ENCODE peak calls at places on chromosomes 11 and 22, in five cellular contexts. One of them, this sample, is unnamed.

GRCh38 chr11:15327786-15328231 is 213.1 kb downstream of the INSC start:
- DNase-seq in neuronal stem cell: peak; percentile 81
- DNase-seq in PC-3: peak; percentile 3
- DNase-seq in GM23248: peak; percentile 35
- DNase-seq in H9: peak; percentile 87
- DNase-seq in this sample: peak; percentile 96

GRCh38 chr22:49767355-49768062 is 60.2 kb downstream of the BRD1 start:
- DNase-seq in neuronal stem cell: peak; percentile 39
- DNase-seq in PC-3: peak; percentile 59
- DNase-seq in H9: peak; percentile 72
- DNase-seq in GM23248: peak; percentile 63
- DNase-seq in this sample: peak; percentile 80

GRCh38 chr11:104803770-104804169 is 94.5 kb downstream of the CASP12 start:
- DNase-seq in H9: no peak
- DNase-seq in GM23248: no peak
- DNase-seq in neuronal stem cell: no peak
- DNase-seq in PC-3: no peak
- DNase-seq in this sample: no peak

GRCh38 chr11:19995131-19995530 is 165.1 kb downstream of the DBX1 start:
- DNase-seq in PC-3: peak; percentile 88
- DNase-seq in neuronal stem cell: no peak
- DNase-seq in GM23248: peak; percentile 89
- DNase-seq in H9: no peak
- DNase-seq in this sample: no peak

GRCh38 chr11:44319552-44320288 is 9.8 kb upstream of the ALX4 start:
- DNase-seq in neuronal stem cell: no peak
- DNase-seq in H9: peak; percentile 64
- DNase-seq in GM23248: peak; percentile 19
- DNase-seq in PC-3: no peak
- DNase-seq in this sample: peak; percentile 77

GRCh38 chr22:38707346-38707745 is 1.6 kb downstream of the GTPBP1 start:
- DNase-seq in GM23248: peak; percentile 75
- DNase-seq in PC-3: peak; percentile 82
- DNase-seq in neuronal stem cell: no peak
- DNase-seq in H9: no peak
- DNase-seq in this sample: no peak

GRCh38 chr22:34800265-34800664 is 265.7 kb upstream of the ISX start:
- DNase-seq in neuronal stem cell: no peak
- DNase-seq in H9: no peak
- DNase-seq in GM23248: no peak
- DNase-seq in PC-3: no peak
- DNase-seq in this sample: no peak

GRCh38 chr11:108947654-108948570 is 283.0 kb downstream of the DDX10 start:
- DNase-seq in H9: no peak
- DNase-seq in PC-3: peak; percentile 72
- DNase-seq in GM23248: peak; percentile 36
- DNase-seq in neuronal stem cell: no peak
- DNase-seq in this sample: no peak

GRCh38 chr22:44733426-44734106 is 18.8 kb upstream of the ARHGAP8 start:
- DNase-seq in PC-3: no peak
- DNase-seq in GM23248: no peak
- DNase-seq in H9: no peak
- DNase-seq in neuronal stem cell: no peak
- DNase-seq in this sample: no peak

GRCh38 chr11:108223449-108224149 is 732 bp downstream of the ATM start:
- DNase-seq in GM23248: peak; percentile 53
- DNase-seq in PC-3: no peak
- DNase-seq in H9: no peak
- DNase-seq in neuronal stem cell: no peak
- DNase-seq in this sample: no peak

GRCh38 chr11:23957309-23957708 is 539.5 kb upstream of the LUZP2 start:
- DNase-seq in neuronal stem cell: no peak
- DNase-seq in PC-3: no peak
- DNase-seq in H9: no peak
- DNase-seq in GM23248: no peak
- DNase-seq in this sample: no peak

GRCh38 chr11:128279861-128280260 is 307.5 kb downstream of the ETS1 start:
- DNase-seq in PC-3: peak; percentile 23
- DNase-seq in neuronal stem cell: no peak
- DNase-seq in H9: no peak
- DNase-seq in GM23248: peak; percentile 72
- DNase-seq in this sample: no peak

GRCh38 chr11:83571301-83571700 is 285.1 kb upstream of the CCDC90B start:
- DNase-seq in PC-3: no peak
- DNase-seq in H9: no peak
- DNase-seq in GM23248: peak; percentile 88
- DNase-seq in neuronal stem cell: no peak
- DNase-seq in this sample: no peak

GRCh38 chr11:69446108-69446507 is 35.4 kb upstream of the LINC01488 start:
- DNase-seq in H9: no peak
- DNase-seq in neuronal stem cell: no peak
- DNase-seq in GM23248: peak; percentile 24
- DNase-seq in PC-3: no peak
- DNase-seq in this sample: no peak

GRCh38 chr22:33897621-33897910 is 22.7 kb downstream of the LARGE1 start:
- DNase-seq in neuronal stem cell: no peak
- DNase-seq in H9: no peak
- DNase-seq in PC-3: no peak
- DNase-seq in GM23248: no peak
- DNase-seq in this sample: no peak

GRCh38 chr11:125445731-125446130 is 50.3 kb downstream of the FEZ1 start:
- DNase-seq in GM23248: no peak
- DNase-seq in PC-3: no peak
- DNase-seq in H9: no peak
- DNase-seq in neuronal stem cell: no peak
- DNase-seq in this sample: no peak

GRCh38 chr11:134223066-134223465 is 701 bp downstream of the NCAPD3 start:
- DNase-seq in neuronal stem cell: no peak
- DNase-seq in GM23248: peak; percentile 30
- DNase-seq in PC-3: peak; percentile 15
- DNase-seq in H9: no peak
- DNase-seq in this sample: no peak
- H3K9ac ChIP-seq in neuronal stem cell: peak overlapping the region; percentile 87
- H3K9ac ChIP-seq in GM23248: peak overlapping the region; percentile 87
- H3K9ac ChIP-seq in PC-3: peak overlapping the region; percentile 90
- H3K9ac ChIP-seq in H9: peak overlapping the region; percentile 57
- H3K9ac ChIP-seq in this sample: peak overlapping the region; percentile 56

GRCh38 chr11:121582296-121582695 is 129.5 kb upstream of the SORL1-AS1 start:
- DNase-seq in neuronal stem cell: no peak
- DNase-seq in PC-3: no peak
- DNase-seq in GM23248: no peak
- DNase-seq in H9: no peak
- DNase-seq in this sample: no peak
- H3K9ac ChIP-seq in neuronal stem cell: no peak overlapping the region
- H3K9ac ChIP-seq in PC-3: no peak overlapping the region
- H3K9ac ChIP-seq in GM23248: no peak overlapping the region
- H3K9ac ChIP-seq in H9: no peak overlapping the region
- H3K9ac ChIP-seq in this sample: no peak overlapping the region

GRCh38 chr11:67441731-67442401 is 1.4 kb downstream of the CORO1B start:
- DNase-seq in GM23248: no peak
- DNase-seq in H9: no peak
- DNase-seq in PC-3: no peak
- DNase-seq in neuronal stem cell: no peak
- DNase-seq in this sample: no peak
- H3K9ac ChIP-seq in GM23248: no peak overlapping the region
- H3K9ac ChIP-seq in H9: no peak overlapping the region
- H3K9ac ChIP-seq in PC-3: no peak overlapping the region
- H3K9ac ChIP-seq in neuronal stem cell: no peak overlapping the region
- H3K9ac ChIP-seq in this sample: no peak overlapping the region

GRCh38 chr22:42162728-42163489 is 32.3 kb upstream of the CYP2D6 start:
- DNase-seq in neuronal stem cell: no peak
- DNase-seq in GM23248: no peak
- DNase-seq in H9: no peak
- DNase-seq in PC-3: no peak
- DNase-seq in this sample: no peak
- H3K9ac ChIP-seq in neuronal stem cell: peak overlapping the region; percentile 16
- H3K9ac ChIP-seq in GM23248: no peak overlapping the region
- H3K9ac ChIP-seq in H9: no peak overlapping the region
- H3K9ac ChIP-seq in PC-3: no peak overlapping the region
- H3K9ac ChIP-seq in this sample: no peak overlapping the region

GRCh38 chr11:102312656-102313055 is 4.6 kb upstream of the BIRC3 start:
- DNase-seq in H9: no peak
- DNase-seq in PC-3: peak; percentile 50
- DNase-seq in GM23248: peak; percentile 32
- DNase-seq in neuronal stem cell: no peak
- DNase-seq in this sample: no peak
- H3K9ac ChIP-seq in H9: no peak overlapping the region
- H3K9ac ChIP-seq in PC-3: peak overlapping the region; percentile 63
- H3K9ac ChIP-seq in GM23248: peak overlapping the region; percentile 33
- H3K9ac ChIP-seq in neuronal stem cell: no peak overlapping the region
- H3K9ac ChIP-seq in this sample: no peak overlapping the region

GRCh38 chr11:118174006-118174567 is 2.4 kb downstream of the SCN2B start:
- DNase-seq in PC-3: no peak
- DNase-seq in neuronal stem cell: no peak
- DNase-seq in H9: no peak
- DNase-seq in GM23248: no peak
- DNase-seq in this sample: no peak

GRCh38 chr11:118175600-118176399 is 639 bp downstream of the SCN2B start:
- DNase-seq in PC-3: no peak
- DNase-seq in neuronal stem cell: no peak
- DNase-seq in GM23248: no peak
- DNase-seq in H9: no peak
- DNase-seq in this sample: no peak

GRCh38 chr11:118176400-118177134 is at the start of gene SCN2B:
- DNase-seq in GM23248: no peak
- DNase-seq in H9: no peak
- DNase-seq in neuronal stem cell: no peak
- DNase-seq in PC-3: no peak
- DNase-seq in this sample: no peak

GRCh38 chr11:118172356-118172755 is 4.1 kb downstream of the SCN2B start:
- DNase-seq in neuronal stem cell: no peak
- DNase-seq in H9: no peak
- DNase-seq in PC-3: no peak
- DNase-seq in GM23248: no peak
- DNase-seq in this sample: no peak

GRCh38 chr11:118175031-118175531 is 1.4 kb downstream of the SCN2B start:
- DNase-seq in neuronal stem cell: no peak
- DNase-seq in H9: no peak
- DNase-seq in PC-3: peak; percentile 77
- DNase-seq in GM23248: peak; percentile 47
- DNase-seq in this sample: no peak
- H3K9ac ChIP-seq in neuronal stem cell: no peak overlapping the region
- H3K9ac ChIP-seq in H9: no peak overlapping the region
- H3K9ac ChIP-seq in PC-3: no peak overlapping the region
- H3K9ac ChIP-seq in GM23248: no peak overlapping the region
- H3K9ac ChIP-seq in this sample: no peak overlapping the region

GRCh38 chr22:37228106-37229011 is 15.7 kb downstream of the RAC2 start:
- DNase-seq in GM23248: peak; percentile 53
- DNase-seq in PC-3: peak; percentile 73
- DNase-seq in neuronal stem cell: no peak
- DNase-seq in H9: no peak
- DNase-seq in this sample: no peak
- H3K9ac ChIP-seq in GM23248: peak overlapping the region; percentile 55
- H3K9ac ChIP-seq in PC-3: peak overlapping the region; percentile 89
- H3K9ac ChIP-seq in neuronal stem cell: peak overlapping the region; percentile 31
- H3K9ac ChIP-seq in H9: no peak overlapping the region
- H3K9ac ChIP-seq in this sample: no peak overlapping the region

This sample was measured in endodermal cell.